ENCODE peak calls at places on chromosomes 4 and X, in five cellular contexts. W is activated CD4-positive, alpha-beta T cell treated with anti-CD3 and anti-CD28 coated beads, Interleukin-2, amount 10 ng/mL, durations not matched to agents 7 days and 5 days; N is glomerular endothelial cell; S is fibroblast of the aortic adventitia; B is ureter. G is an unnamed sample.

GRCh38 chrX:101759000-101759399 is 99.3 kb upstream of the ARMCX2 start:
- DNase-seq in W (peak; percentile 29), N (peak; percentile 7), S (peak; percentile 51), B (no peak), G (no peak)

GRCh38 chrX:129636175-129636681 is 18.5 kb downstream of the APLN start:
- DNase-seq in W (no peak), N (no peak), S (peak; percentile 54), B (no peak), G (no peak)

GRCh38 chr4:73815145-73815544 is 21.3 kb upstream of the CXCL6 start:
- DNase-seq in W (no peak), N (no peak), S (no peak), B (no peak), G (no peak)

GRCh38 chrX:56978172-56978571 is 17.2 kb downstream of the SPIN3 start:
- DNase-seq in W (peak; percentile 59), N (peak; percentile 20), S (peak; percentile 68), B (peak; percentile 62), G (peak; percentile 41)

GRCh38 chr4:4387531-4388311 is 819 bp downstream of the NSG1 start:
- DNase-seq in W (no peak), N (no peak), S (no peak), B (no peak), G (no peak)

GRCh38 chr4:53575552-53575951 is 15.7 kb downstream of the LNX1 start:
- DNase-seq in W (no peak), N (no peak), S (no peak), B (no peak), G (no peak)

GRCh38 chrX:42414057-42414456 is 363.9 kb downstream of the PPP1R2C start:
- DNase-seq in W (no peak), N (no peak), S (no peak), B (no peak), G (no peak)

GRCh38 chr4:117134386-117134785 is 49.0 kb upstream of the TRAM1L1 start:
- DNase-seq in W (no peak), N (peak; percentile 22), S (peak; percentile 48), B (no peak), G (peak; percentile 6)

GRCh38 chrX:7146703-7147430 is 645 bp upstream of the STS start:
- DNase-seq in W (peak; percentile 6), N (no peak), S (peak; percentile 44), B (peak; percentile 46), G (peak; percentile 29)

GRCh38 chr4:149306537-149306936 is 509.1 kb downstream of the IQCM start:
- DNase-seq in W (no peak), N (no peak), S (no peak), B (no peak), G (no peak)

GRCh38 chrX:107551546-107551945 is 76.8 kb upstream of the PRPS1 start:
- DNase-seq in W (no peak), N (no peak), S (no peak), B (no peak), G (no peak)

G was measured in GM13976.